ENCODE peak calls at places on chromosomes 12 and 14, in ten cellular contexts. One of them, this sample, is unnamed.
A peak's percentile ranks its signal among the peaks of the same experiment; 100 is the strongest.

GRCh38 chr12:41684997-41685396 is 459.7 kb downstream of the GXYLT1 start:
- DNase-seq in psoas muscle: no peak
- DNase-seq in small intestine: no peak
- DNase-seq in esophagus muscularis mucosa: no peak
- DNase-seq in upper lobe of right lung: no peak
- DNase-seq in CD8-positive, alpha-beta memory T cell: no peak
- DNase-seq in upper lobe of left lung: no peak
- DNase-seq in neural progenitor cell: no peak
- DNase-seq in testis: no peak
- DNase-seq in lung: no peak
- DNase-seq in this sample: peak; percentile 15

GRCh38 chr12:100794441-100795192 is at the start of gene ANO4:
- DNase-seq in psoas muscle: no peak
- DNase-seq in small intestine: no peak
- DNase-seq in esophagus muscularis mucosa: no peak
- DNase-seq in upper lobe of right lung: no peak
- DNase-seq in CD8-positive, alpha-beta memory T cell: no peak
- DNase-seq in upper lobe of left lung: no peak
- DNase-seq in neural progenitor cell: peak; percentile 39
- DNase-seq in testis: no peak
- DNase-seq in lung: no peak
- DNase-seq in this sample: peak; percentile 52

GRCh38 chr14:21252149-21252548 is 17.1 kb downstream of the HNRNPC start:
- DNase-seq in psoas muscle: no peak
- DNase-seq in small intestine: no peak
- DNase-seq in esophagus muscularis mucosa: no peak
- DNase-seq in upper lobe of right lung: no peak
- DNase-seq in CD8-positive, alpha-beta memory T cell: no peak
- DNase-seq in upper lobe of left lung: no peak
- DNase-seq in neural progenitor cell: no peak
- DNase-seq in testis: no peak
- DNase-seq in lung: no peak
- DNase-seq in this sample: no peak

GRCh38 chr14:79466938-79467527 is 744.3 kb downstream of the DIO2 start:
- DNase-seq in psoas muscle: no peak
- DNase-seq in small intestine: no peak
- DNase-seq in esophagus muscularis mucosa: no peak
- DNase-seq in upper lobe of right lung: no peak
- DNase-seq in CD8-positive, alpha-beta memory T cell: no peak
- DNase-seq in upper lobe of left lung: no peak
- DNase-seq in neural progenitor cell: no peak
- DNase-seq in testis: no peak
- DNase-seq in lung: no peak
- DNase-seq in this sample: no peak

GRCh38 chr14:75277796-75278421 is 719 bp upstream of the FOS start:
- DNase-seq in psoas muscle: no peak
- DNase-seq in small intestine: no peak
- DNase-seq in esophagus muscularis mucosa: no peak
- DNase-seq in upper lobe of right lung: no peak
- DNase-seq in CD8-positive, alpha-beta memory T cell: no peak
- DNase-seq in upper lobe of left lung: no peak
- DNase-seq in neural progenitor cell: no peak
- DNase-seq in testis: no peak
- DNase-seq in lung: no peak
- DNase-seq in this sample: no peak

GRCh38 chr12:86719381-86719780 is 463.2 kb upstream of the MGAT4C start:
- DNase-seq in psoas muscle: no peak
- DNase-seq in small intestine: no peak
- DNase-seq in esophagus muscularis mucosa: no peak
- DNase-seq in upper lobe of right lung: no peak
- DNase-seq in CD8-positive, alpha-beta memory T cell: no peak
- DNase-seq in upper lobe of left lung: no peak
- DNase-seq in neural progenitor cell: no peak
- DNase-seq in testis: no peak
- DNase-seq in lung: no peak
- DNase-seq in this sample: peak; percentile 29

GRCh38 chr12:95838125-95838524 is 20.6 kb upstream of the SNRPF start:
- DNase-seq in psoas muscle: no peak
- DNase-seq in small intestine: peak; percentile 85
- DNase-seq in esophagus muscularis mucosa: no peak
- DNase-seq in upper lobe of right lung: no peak
- DNase-seq in CD8-positive, alpha-beta memory T cell: no peak
- DNase-seq in upper lobe of left lung: peak; percentile 59
- DNase-seq in neural progenitor cell: no peak
- DNase-seq in testis: no peak
- DNase-seq in lung: peak; percentile 65
- DNase-seq in this sample: no peak

GRCh38 chr12:15757553-15758255 is 31.5 kb downstream of the EPS8 start:
- DNase-seq in psoas muscle: no peak
- DNase-seq in small intestine: peak; percentile 51
- DNase-seq in esophagus muscularis mucosa: no peak
- DNase-seq in upper lobe of right lung: no peak
- DNase-seq in CD8-positive, alpha-beta memory T cell: no peak
- DNase-seq in upper lobe of left lung: peak; percentile 39
- DNase-seq in neural progenitor cell: no peak
- DNase-seq in testis: no peak
- DNase-seq in lung: no peak
- DNase-seq in this sample: peak; percentile 92

GRCh38 chr12:131067993-131068942 is 114.6 kb downstream of the ADGRD1 start:
- DNase-seq in psoas muscle: no peak
- DNase-seq in small intestine: no peak
- DNase-seq in esophagus muscularis mucosa: no peak
- DNase-seq in upper lobe of right lung: no peak
- DNase-seq in CD8-positive, alpha-beta memory T cell: no peak
- DNase-seq in upper lobe of left lung: no peak
- DNase-seq in neural progenitor cell: no peak
- DNase-seq in testis: peak; percentile 12
- DNase-seq in lung: no peak
- DNase-seq in this sample: no peak
- H3K4me1 ChIP-seq in psoas muscle: no peaks in the 10 kb centered on the region
- H3K4me1 ChIP-seq in small intestine: no peaks in the 10 kb centered on the region
- H3K4me1 ChIP-seq in esophagus muscularis mucosa: peaks cover 36% of the 10 kb centered on the region
- H3K4me1 ChIP-seq in upper lobe of right lung: peaks cover 6% of the 10 kb centered on the region
- H3K4me1 ChIP-seq in CD8-positive, alpha-beta memory T cell: no peaks in the 10 kb centered on the region
- H3K4me1 ChIP-seq in upper lobe of left lung: no peaks in the 10 kb centered on the region
- H3K4me1 ChIP-seq in neural progenitor cell: no peaks in the 10 kb centered on the region
- H3K4me1 ChIP-seq in testis: no peaks in the 10 kb centered on the region
- H3K4me1 ChIP-seq in lung: no peaks in the 10 kb centered on the region
- H3K4me1 ChIP-seq in this sample: no peaks in the 10 kb centered on the region

DNA sequence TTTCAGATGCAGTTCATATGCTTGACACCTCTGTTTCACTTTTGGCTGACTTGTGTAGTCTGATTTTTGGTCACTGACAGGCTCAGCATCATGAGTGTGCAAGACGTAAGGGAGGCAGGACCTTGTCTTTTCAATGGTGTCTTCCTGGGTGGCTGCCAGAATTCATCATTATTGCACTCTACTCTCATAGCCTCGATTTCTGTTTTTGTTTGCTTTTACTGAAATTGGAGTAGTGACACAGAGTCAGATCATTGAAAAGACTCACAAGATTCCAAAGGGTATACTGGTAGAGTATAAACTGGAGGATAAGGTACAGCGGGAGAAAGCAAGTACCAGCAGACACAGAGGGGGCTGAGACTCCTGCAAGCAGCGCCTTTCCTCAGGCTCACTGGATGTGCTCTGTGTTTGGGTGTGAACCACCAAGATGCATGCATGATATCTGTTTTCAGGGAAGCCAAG is 126.3 kb upstream of the FGD4 start:
- DNase-seq in psoas muscle: no peak
- DNase-seq in small intestine: no peak
- DNase-seq in esophagus muscularis mucosa: no peak
- DNase-seq in upper lobe of right lung: no peak
- DNase-seq in CD8-positive, alpha-beta memory T cell: no peak
- DNase-seq in upper lobe of left lung: no peak
- DNase-seq in neural progenitor cell: no peak
- DNase-seq in testis: no peak
- DNase-seq in lung: no peak
- DNase-seq in this sample: no peak
- H3K4me1 ChIP-seq in psoas muscle: no peaks in the 10 kb centered on the region
- H3K4me1 ChIP-seq in small intestine: no peaks in the 10 kb centered on the region
- H3K4me1 ChIP-seq in esophagus muscularis mucosa: peaks cover 17% of the 10 kb centered on the region
- H3K4me1 ChIP-seq in upper lobe of right lung: peaks cover 10% of the 10 kb centered on the region
- H3K4me1 ChIP-seq in CD8-positive, alpha-beta memory T cell: peaks cover 18% of the 10 kb centered on the region
- H3K4me1 ChIP-seq in upper lobe of left lung: peaks cover 9% of the 10 kb centered on the region
- H3K4me1 ChIP-seq in neural progenitor cell: peaks cover 31% of the 10 kb centered on the region
- H3K4me1 ChIP-seq in testis: no peaks in the 10 kb centered on the region
- H3K4me1 ChIP-seq in lung: peaks cover 5% of the 10 kb centered on the region
- H3K4me1 ChIP-seq in this sample: peaks cover 10% of the 10 kb centered on the region

GRCh38 chr12:53101266-53101665 is 2.0 kb upstream of the SOAT2 start:
- DNase-seq in psoas muscle: no peak
- DNase-seq in small intestine: no peak
- DNase-seq in esophagus muscularis mucosa: no peak
- DNase-seq in upper lobe of right lung: no peak
- DNase-seq in CD8-positive, alpha-beta memory T cell: no peak
- DNase-seq in upper lobe of left lung: no peak
- DNase-seq in neural progenitor cell: no peak
- DNase-seq in testis: no peak
- DNase-seq in lung: no peak
- DNase-seq in this sample: no peak

GRCh38 chr12:53101931-53102781 is 1.1 kb upstream of the SOAT2 start:
- DNase-seq in psoas muscle: no peak
- DNase-seq in small intestine: peak; percentile 78
- DNase-seq in esophagus muscularis mucosa: no peak
- DNase-seq in upper lobe of right lung: no peak
- DNase-seq in CD8-positive, alpha-beta memory T cell: no peak
- DNase-seq in upper lobe of left lung: no peak
- DNase-seq in neural progenitor cell: no peak
- DNase-seq in testis: no peak
- DNase-seq in lung: no peak
- DNase-seq in this sample: no peak

GRCh38 chr12:53103860-53104305 is 597 bp downstream of the SOAT2 start:
- DNase-seq in psoas muscle: no peak
- DNase-seq in small intestine: peak; percentile 55
- DNase-seq in esophagus muscularis mucosa: no peak
- DNase-seq in upper lobe of right lung: no peak
- DNase-seq in CD8-positive, alpha-beta memory T cell: peak; percentile 34
- DNase-seq in upper lobe of left lung: peak; percentile 32
- DNase-seq in neural progenitor cell: no peak
- DNase-seq in testis: no peak
- DNase-seq in lung: no peak
- DNase-seq in this sample: peak; percentile 9

GRCh38 chr12:53105256-53105655 is 2.0 kb downstream of the SOAT2 start:
- DNase-seq in psoas muscle: no peak
- DNase-seq in small intestine: no peak
- DNase-seq in esophagus muscularis mucosa: no peak
- DNase-seq in upper lobe of right lung: no peak
- DNase-seq in CD8-positive, alpha-beta memory T cell: no peak
- DNase-seq in upper lobe of left lung: no peak
- DNase-seq in neural progenitor cell: no peak
- DNase-seq in testis: no peak
- DNase-seq in lung: no peak
- DNase-seq in this sample: no peak

DNA sequence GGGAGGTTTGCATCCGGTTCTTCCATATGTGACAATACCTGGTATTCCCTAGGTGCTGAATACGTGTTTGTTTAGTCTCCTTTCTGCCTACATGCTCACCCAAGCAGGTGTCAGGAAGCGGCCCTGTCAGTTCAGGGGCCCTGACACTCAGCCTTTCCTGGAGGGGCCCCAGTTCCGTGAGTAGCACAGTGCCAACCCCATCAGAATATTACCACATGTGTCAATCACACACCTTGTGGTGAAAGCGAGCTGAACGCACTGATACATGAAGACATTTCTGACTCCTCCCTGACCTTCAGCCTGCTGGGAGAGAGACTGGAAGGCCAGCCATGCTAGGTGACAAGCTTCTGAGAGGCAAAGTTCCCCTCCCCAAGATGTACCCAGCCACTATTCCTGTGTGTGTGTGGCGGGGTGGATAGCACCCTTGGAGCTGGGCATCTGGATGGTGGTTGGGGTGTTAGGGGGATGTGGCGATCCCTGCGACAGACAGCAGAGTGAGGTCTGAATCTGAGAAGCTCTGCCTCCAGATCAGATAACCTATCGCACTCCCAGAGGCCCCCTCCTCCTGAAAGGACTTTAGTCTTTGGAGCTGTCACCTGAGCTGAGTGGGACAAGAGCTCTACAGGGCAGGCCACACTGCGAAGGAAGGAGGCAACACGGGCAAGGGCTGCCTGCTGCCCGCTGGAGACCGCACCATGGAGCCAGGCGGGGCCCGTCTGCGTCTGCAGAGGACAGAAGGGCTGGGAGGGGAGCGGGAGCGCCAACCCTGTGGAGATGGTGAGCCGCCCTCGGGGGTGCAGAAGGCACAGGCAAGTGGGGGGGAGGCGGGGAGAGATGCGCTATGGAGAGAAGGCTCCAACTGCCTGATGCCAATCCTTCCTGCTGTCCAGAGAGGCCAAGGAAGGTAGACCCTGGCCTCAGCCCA is at the start of gene SOAT2:
- DNase-seq in psoas muscle: no peak
- DNase-seq in small intestine: peak; percentile 81
- DNase-seq in esophagus muscularis mucosa: no peak
- DNase-seq in upper lobe of right lung: no peak
- DNase-seq in CD8-positive, alpha-beta memory T cell: peak; percentile 63
- DNase-seq in upper lobe of left lung: no peak
- DNase-seq in neural progenitor cell: no peak
- DNase-seq in testis: no peak
- DNase-seq in lung: no peak
- DNase-seq in this sample: no peak
- H3K4me1 ChIP-seq in psoas muscle: no peaks in the 10 kb centered on the region
- H3K4me1 ChIP-seq in small intestine: peaks cover 9% of the 10 kb centered on the region
- H3K4me1 ChIP-seq in esophagus muscularis mucosa: peaks cover 38% of the 10 kb centered on the region
- H3K4me1 ChIP-seq in upper lobe of right lung: peaks cover 13% of the 10 kb centered on the region
- H3K4me1 ChIP-seq in CD8-positive, alpha-beta memory T cell: peaks cover 41% of the 10 kb centered on the region
- H3K4me1 ChIP-seq in upper lobe of left lung: peaks cover 12% of the 10 kb centered on the region
- H3K4me1 ChIP-seq in neural progenitor cell: peaks cover 5% of the 10 kb centered on the region
- H3K4me1 ChIP-seq in testis: peaks cover 24% of the 10 kb centered on the region
- H3K4me1 ChIP-seq in lung: peaks cover 4% of the 10 kb centered on the region
- H3K4me1 ChIP-seq in this sample: peaks cover 15% of the 10 kb centered on the region

GRCh38 chr14:103087343-103087835 is 3.4 kb downstream of the LBHD2 start:
- DNase-seq in psoas muscle: peak; percentile 45
- DNase-seq in small intestine: no peak
- DNase-seq in esophagus muscularis mucosa: no peak
- DNase-seq in upper lobe of right lung: no peak
- DNase-seq in CD8-positive, alpha-beta memory T cell: no peak
- DNase-seq in upper lobe of left lung: no peak
- DNase-seq in neural progenitor cell: peak; percentile 78
- DNase-seq in testis: peak; percentile 67
- DNase-seq in lung: no peak
- DNase-seq in this sample: no peak

GRCh38 chr14:103081951-103082350 is 2.1 kb upstream of the LBHD2 start:
- DNase-seq in psoas muscle: no peak
- DNase-seq in small intestine: no peak
- DNase-seq in esophagus muscularis mucosa: no peak
- DNase-seq in upper lobe of right lung: no peak
- DNase-seq in CD8-positive, alpha-beta memory T cell: no peak
- DNase-seq in upper lobe of left lung: no peak
- DNase-seq in neural progenitor cell: no peak
- DNase-seq in testis: no peak
- DNase-seq in lung: no peak
- DNase-seq in this sample: no peak

GRCh38 chr14:103086771-103087342 is 2.8 kb downstream of the LBHD2 start:
- DNase-seq in psoas muscle: peak; percentile 2
- DNase-seq in small intestine: no peak
- DNase-seq in esophagus muscularis mucosa: no peak
- DNase-seq in upper lobe of right lung: no peak
- DNase-seq in CD8-positive, alpha-beta memory T cell: no peak
- DNase-seq in upper lobe of left lung: no peak
- DNase-seq in neural progenitor cell: no peak
- DNase-seq in testis: no peak
- DNase-seq in lung: no peak
- DNase-seq in this sample: no peak

GRCh38 chr14:103085106-103086091 is 1.4 kb downstream of the LBHD2 start:
- DNase-seq in psoas muscle: peak; percentile 48
- DNase-seq in small intestine: no peak
- DNase-seq in esophagus muscularis mucosa: no peak
- DNase-seq in upper lobe of right lung: no peak
- DNase-seq in CD8-positive, alpha-beta memory T cell: no peak
- DNase-seq in upper lobe of left lung: no peak
- DNase-seq in neural progenitor cell: peak; percentile 42
- DNase-seq in testis: no peak
- DNase-seq in lung: no peak
- DNase-seq in this sample: no peak

DNA sequence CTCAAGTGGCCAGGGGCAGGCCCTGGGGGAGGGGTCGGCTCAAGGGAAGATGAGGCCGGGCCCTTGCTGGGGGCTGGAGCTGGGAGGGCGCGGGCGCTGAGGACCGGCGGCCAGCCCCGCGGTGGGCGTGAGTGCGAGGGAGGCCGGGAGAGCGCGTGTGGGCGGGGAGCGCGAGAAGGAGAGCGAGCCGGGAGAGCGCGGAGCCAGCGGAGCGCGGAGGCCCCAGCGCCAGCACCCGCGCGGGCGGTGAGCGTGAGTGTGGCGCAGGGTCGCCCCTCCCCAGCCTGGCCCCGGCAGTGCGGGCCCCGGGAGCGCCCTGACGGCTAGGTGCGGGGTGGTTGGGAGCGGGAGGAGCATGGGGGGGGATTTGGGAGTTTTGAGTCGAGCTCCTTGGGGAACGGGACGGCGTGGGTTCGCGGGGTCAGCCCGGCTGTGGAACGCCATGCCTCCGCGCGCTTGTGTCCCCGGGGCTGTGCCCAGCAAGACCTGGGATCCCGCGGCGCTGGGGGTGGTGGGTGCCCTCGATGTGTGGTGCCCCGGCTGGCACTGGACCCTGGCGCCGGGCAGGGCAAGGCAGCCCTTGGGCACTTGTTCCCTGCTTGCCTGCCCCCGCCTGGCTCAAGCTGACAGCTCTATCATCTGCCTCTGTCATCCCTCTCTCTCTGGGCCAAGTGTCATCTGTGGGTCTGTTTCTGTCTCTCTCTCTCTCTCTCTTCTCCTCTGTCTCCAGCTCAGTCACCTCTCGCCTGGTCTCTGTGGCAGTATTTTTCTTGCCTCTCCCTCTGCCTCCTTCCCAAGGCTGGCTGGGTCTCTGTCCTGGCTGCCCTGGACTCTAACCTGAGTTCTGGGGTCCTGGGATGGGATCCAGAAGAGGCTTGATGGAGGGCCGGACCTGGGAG is at the start of gene LBHD2:
- DNase-seq in psoas muscle: peak; percentile 39
- DNase-seq in small intestine: no peak
- DNase-seq in esophagus muscularis mucosa: no peak
- DNase-seq in upper lobe of right lung: no peak
- DNase-seq in CD8-positive, alpha-beta memory T cell: no peak
- DNase-seq in upper lobe of left lung: no peak
- DNase-seq in neural progenitor cell: peak; percentile 54
- DNase-seq in testis: no peak
- DNase-seq in lung: no peak
- DNase-seq in this sample: no peak
- H3K4me1 ChIP-seq in psoas muscle: no peaks in the 10 kb centered on the region
- H3K4me1 ChIP-seq in small intestine: no peaks in the 10 kb centered on the region
- H3K4me1 ChIP-seq in esophagus muscularis mucosa: peaks cover 7% of the 10 kb centered on the region
- H3K4me1 ChIP-seq in upper lobe of right lung: no peaks in the 10 kb centered on the region
- H3K4me1 ChIP-seq in CD8-positive, alpha-beta memory T cell: no peaks in the 10 kb centered on the region
- H3K4me1 ChIP-seq in upper lobe of left lung: no peaks in the 10 kb centered on the region
- H3K4me1 ChIP-seq in neural progenitor cell: no peaks in the 10 kb centered on the region
- H3K4me1 ChIP-seq in testis: peaks cover 9% of the 10 kb centered on the region
- H3K4me1 ChIP-seq in lung: peaks cover 2% of the 10 kb centered on the region
- H3K4me1 ChIP-seq in this sample: peaks cover 6% of the 10 kb centered on the region